ENCODE peak calls at places on chromosome 3, in five cellular contexts. U, F, T, S and O are unnamed samples.

GRCh38 chr3:47012342-47013230 is 33.1 kb downstream of the NBEAL2 start:
- DNase-seq in F (no peak), S (no peak), T (peak), U (no peak), O (no peak)

GRCh38 chr3:110526732-110527727 is 544.6 kb upstream of the NECTIN3 start:
- DNase-seq in S (peak), U (peak), F (peak), T (no peak), O (peak)

GRCh38 chr3:59451041-59451763 is 401.4 kb upstream of the CFAP20DC start:
- DNase-seq in U (no peak), T (no peak), F (peak), S (no peak), O (no peak)

GRCh38 chr3:126083511-126083912 is 412 bp downstream of the SLC41A3 start:
- DNase-seq in U (peak), T (peak), F (peak), S (peak), O (peak)

GRCh38 chr3:162719684-162720341 is 1223.2 kb downstream of the OTOL1 start:
- DNase-seq in F (peak), S (no peak), T (no peak), U (peak), O (no peak)

GRCh38 chr3:99699841-99700240 is 61.4 kb downstream of the COL8A1 start:
- DNase-seq in U (peak), F (no peak), T (no peak), S (peak), O (no peak)

GRCh38 chr3:97278506-97278905 is 464.1 kb downstream of the EPHA6 start:
- DNase-seq in U (no peak), T (no peak), F (peak), S (no peak), O (no peak)

GRCh38 chr3:152309535-152310317 is 41.0 kb downstream of the MBNL1 start:
- DNase-seq in T (no peak), U (peak), F (no peak), S (no peak), O (no peak)

GRCh38 chr3:170622369-170623159 is 36.7 kb upstream of the SLC7A14 start:
- DNase-seq in S (peak), U (peak), T (no peak), F (peak), O (no peak)

GRCh38 chr3:30628931-30629590 is 22.7 kb downstream of the TGFBR2 start:
- DNase-seq in U (no peak), F (peak), S (no peak), T (no peak), O (no peak)

GRCh38 chr3:150388468-150389418 is 19.4 kb upstream of the TSC22D2 start:
- DNase-seq in U (no peak), S (no peak), F (no peak), T (no peak), O (no peak)

GRCh38 chr3:142027713-142028112 is 121.6 kb downstream of the TFDP2 start:
- DNase-seq in T (no peak), S (peak), U (no peak), F (peak), O (peak)

GRCh38 chr3:133964547-133964946 is 65.2 kb downstream of the SLCO2A1 start:
- DNase-seq in S (no peak), F (peak), T (no peak), U (no peak), O (no peak)

GRCh38 chr3:173404156-173404555 is 6.6 kb downstream of the NLGN1 start:
- DNase-seq in F (no peak), S (no peak), U (no peak), T (no peak), O (no peak)

GRCh38 chr3:172658344-172659245 is 52.3 kb downstream of the NCEH1 start:
- DNase-seq in F (peak), S (no peak), U (peak), T (no peak), O (no peak)

GRCh38 chr3:69080233-69080644 is at the start of gene UBA3:
- DNase-seq in T (peak), F (peak), U (peak), S (peak), O (peak)

GRCh38 chr3:127775398-127776109 is 46.8 kb downstream of the MGLL start:
- DNase-seq in S (peak), T (no peak), U (peak), F (no peak), O (no peak)

GRCh38 chr3:108486272-108486787 is 24.1 kb downstream of the MYH15 start:
- DNase-seq in U (no peak), F (no peak), T (no peak), S (no peak), O (no peak)

GRCh38 chr3:128994173-128994512 is 267 bp upstream of the CFAP92 start:
- DNase-seq in T (no peak), U (no peak), S (no peak), F (no peak), O (no peak)

GRCh38 chr3:44477312-44478030 is at the start of gene ZNF445:
- DNase-seq in F (peak), S (peak), U (peak), T (peak), O (peak)

GRCh38 chr3:79361748-79362378 is 405.9 kb downstream of the ROBO1 start:
- DNase-seq in F (peak), T (no peak), S (peak), U (peak), O (peak)

GRCh38 chr3:67423722-67424121 is 230.7 kb downstream of the SUCLG2 start:
- DNase-seq in S (no peak), T (no peak), U (no peak), F (no peak), O (no peak)

GRCh38 chr3:107644631-107645030 is 121.9 kb downstream of the BBX start:
- DNase-seq in T (no peak), S (no peak), U (peak), F (no peak), O (no peak)

GRCh38 chr3:182937293-182938051 is 42.9 kb downstream of the DCUN1D1 start:
- DNase-seq in F (peak), S (no peak), T (no peak), U (no peak), O (no peak)

GRCh38 chr3:13015286-13016082 is 57.7 kb downstream of the IQSEC1 start:
- DNase-seq in T (no peak), S (no peak), U (no peak), F (no peak), O (no peak)

GRCh38 chr3:195207731-195208130 is 63.2 kb downstream of the XXYLT1 start:
- DNase-seq in F (no peak), S (no peak), T (no peak), U (no peak), O (no peak)

GRCh38 chr3:190718097-190718496 is 144.4 kb downstream of the GMNC start:
- DNase-seq in S (no peak), F (peak), T (peak), U (no peak), O (no peak)

GRCh38 chr3:12990781-12991480 is 82.3 kb downstream of the IQSEC1 start:
- DNase-seq in U (peak), S (peak), T (no peak), F (peak), O (no peak)

GRCh38 chr3:58214484-58215316 is 3.9 kb upstream of the DNASE1L3 start:
- DNase-seq in F (peak), S (peak), U (peak), T (peak), O (no peak)

GRCh38 chr3:174352227-174352626 is 506.9 kb upstream of the NAALADL2 start:
- DNase-seq in T (no peak), S (no peak), U (no peak), F (no peak), O (no peak)

GRCh38 chr3:60351481-60351880 is 899.8 kb downstream of the FHIT start:
- DNase-seq in S (peak), T (no peak), F (no peak), U (no peak), O (no peak)

GRCh38 chr3:30770387-30770786 is 124.1 kb downstream of the GADL1 start:
- DNase-seq in T (no peak), S (peak), U (peak), F (peak), O (no peak)

GRCh38 chr3:182248349-182248880 is 536.7 kb downstream of the SOX2 start:
- DNase-seq in T (no peak), S (peak), F (peak), U (no peak), O (no peak)

GRCh38 chr3:143973352-143974021 is 1.9 kb downstream of the DIPK2A start:
- DNase-seq in S (no peak), F (no peak), T (no peak), U (peak), O (no peak)

DNA sequence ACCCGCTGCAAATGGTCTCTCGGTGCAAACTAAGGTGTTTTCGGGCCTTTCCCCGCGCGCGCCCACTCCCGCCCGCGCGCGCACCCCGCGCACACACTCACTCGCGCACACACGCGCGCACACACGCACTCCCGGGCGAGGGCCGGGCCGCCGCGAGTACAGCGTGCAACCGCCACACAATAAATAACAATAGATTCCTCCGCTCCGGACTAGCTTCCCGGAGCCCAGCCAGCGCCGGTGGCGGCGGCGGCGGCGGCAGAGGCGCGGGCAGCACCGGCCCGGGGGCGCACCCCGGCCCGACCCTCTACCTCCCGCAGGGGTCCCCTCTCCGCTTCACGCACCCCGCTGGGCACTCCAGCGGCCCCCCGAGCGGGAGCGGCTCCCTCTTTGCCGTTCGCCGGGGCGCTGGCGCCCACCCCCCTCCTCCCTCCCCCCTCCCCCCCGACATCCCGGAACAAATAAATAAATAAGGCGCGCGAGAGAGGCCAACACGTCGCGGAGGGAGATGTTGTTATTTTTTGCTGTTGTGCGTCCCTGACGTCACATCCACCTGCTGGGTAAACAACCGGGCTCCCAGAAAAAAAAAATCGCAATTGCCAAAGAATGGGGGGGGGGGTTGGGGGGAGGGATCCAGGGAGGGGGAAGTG is at the start of gene FOXP1:
- DNase-seq in F (peak), S (peak), U (peak), T (peak), O (peak)
- H3K23ac ChIP-seq in F (peak), S (no peak), U (peak), T (no peak), O (peak)

GRCh38 chr3:177359601-177360357 is 162.5 kb upstream of the TBL1XR1 start:
- DNase-seq in F (peak), U (peak), T (peak), S (peak), O (peak)

GRCh38 chr3:177357352-177358084 is 160.2 kb upstream of the TBL1XR1 start:
- DNase-seq in S (peak), U (peak), F (peak), T (no peak), O (no peak)

GRCh38 chr3:177358085-177358967 is 161.0 kb upstream of the TBL1XR1 start:
- DNase-seq in U (peak), T (peak), F (peak), S (peak), O (no peak)

GRCh38 chr3:177361042-177361938 is 164.0 kb upstream of the TBL1XR1 start:
- DNase-seq in S (no peak), U (no peak), F (peak), T (no peak), O (no peak)

DNA sequence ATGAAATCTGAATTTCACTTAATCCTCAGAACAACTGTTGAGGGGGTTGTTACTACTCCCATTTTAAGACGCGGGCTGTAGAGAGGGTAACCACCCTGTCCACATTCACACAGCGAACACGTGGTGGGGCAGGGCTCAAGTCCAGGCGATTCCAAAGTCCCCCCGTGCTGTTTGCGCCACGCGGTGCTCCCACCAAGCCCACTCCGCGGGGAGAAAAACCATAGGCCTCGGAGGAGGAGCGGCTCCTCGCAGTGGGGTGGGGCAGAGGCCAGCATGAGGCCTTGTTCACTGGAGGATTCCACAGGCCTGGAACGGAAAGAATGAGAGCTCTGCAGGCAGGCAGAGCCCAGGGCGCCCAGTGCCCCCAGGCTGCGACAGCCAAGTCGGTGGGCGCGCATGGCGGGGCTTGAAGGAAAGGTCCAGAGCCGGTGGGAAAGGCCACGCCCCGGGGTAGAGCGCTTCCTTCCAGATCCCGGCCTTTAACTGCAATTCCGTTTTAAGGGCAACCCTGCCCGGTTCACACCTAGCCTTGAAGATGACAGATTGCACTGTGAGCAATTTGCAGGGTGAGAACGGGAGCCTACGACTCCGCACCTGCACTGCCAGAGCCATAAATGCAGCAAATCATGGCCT is 161.8 kb upstream of the TBL1XR1 start:
- DNase-seq in S (peak), U (no peak), F (peak), T (peak), O (peak)
- H3K23ac ChIP-seq in S (no peak), U (peak), F (peak), T (no peak), O (peak)

GRCh38 chr3:51977449-51978142 is 2.7 kb downstream of the ABHD14A start:
- DNase-seq in F (no peak), S (no peak), T (no peak), U (no peak), O (no peak)

GRCh38 chr3:51974277-51974962 is 444 bp upstream of the ABHD14A start:
- DNase-seq in F (no peak), S (no peak), T (no peak), U (no peak), O (no peak)

GRCh38 chr3:51978143-51978502 is 3.3 kb downstream of the ABHD14A start:
- DNase-seq in S (no peak), F (no peak), U (no peak), T (no peak), O (no peak)

GRCh38 chr3:51975857-51976549 is 1.1 kb downstream of the ABHD14A start:
- DNase-seq in U (peak), S (no peak), F (peak), T (peak), O (no peak)

GRCh38 chr3:51974963-51975856 is at the start of gene ABHD14A:
- DNase-seq in S (peak), T (peak), F (peak), U (peak), O (peak)
- H3K23ac ChIP-seq in S (no peak), T (no peak), F (peak), U (peak), O (peak)

DNA sequence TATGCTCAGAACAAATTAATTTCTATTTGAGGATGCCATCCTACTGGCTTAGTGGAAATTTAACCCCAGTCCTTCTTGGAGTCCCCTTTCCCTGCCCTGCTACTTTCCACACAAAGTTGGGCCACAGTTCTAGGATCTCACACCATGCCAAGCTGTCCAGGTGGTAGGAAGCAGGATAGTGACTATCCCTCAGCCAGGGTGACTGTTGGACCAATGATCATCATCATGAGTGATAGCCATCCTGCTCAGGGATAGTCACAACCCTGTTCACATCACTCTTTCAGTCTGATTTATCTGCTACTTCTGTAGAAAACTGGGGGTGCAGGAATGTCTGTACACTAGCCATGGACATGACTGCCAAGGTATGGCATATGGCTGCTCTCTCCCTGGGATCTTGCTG is 12.8 kb downstream of the HRG start:
- DNase-seq in U (no peak), T (no peak), F (no peak), S (no peak), O (no peak)
- H3K23ac ChIP-seq in U (no peak), T (no peak), F (no peak), S (no peak), O (no peak)

DNA sequence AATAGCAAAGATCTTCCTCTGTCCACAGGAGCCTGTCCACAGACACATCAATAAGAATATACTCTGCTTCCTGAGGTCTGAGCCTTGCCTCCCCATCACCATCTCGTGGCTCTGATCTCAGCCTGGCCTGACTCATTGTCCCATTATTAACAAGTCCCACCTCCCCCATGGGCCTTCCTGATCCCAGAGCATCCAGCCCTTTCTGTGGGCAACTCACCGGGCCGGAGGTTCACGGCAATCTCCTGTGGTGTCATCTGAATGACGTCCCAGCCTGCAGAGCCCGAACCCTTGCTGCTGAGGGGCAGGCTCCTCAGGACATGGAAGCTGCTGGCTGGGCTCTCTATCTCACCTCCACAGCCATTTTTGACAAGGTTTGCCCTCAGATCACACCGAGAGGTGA is 28.1 kb downstream of the ITGB5 start:
- DNase-seq in F (peak), S (no peak), U (peak), T (no peak), O (no peak)
- H3K23ac ChIP-seq in F (no peak), S (no peak), U (peak), T (no peak), O (no peak)

GRCh38 chr3:113746069-113746954 is at the start of gene NAA50:
- DNase-seq in U (peak), F (peak), S (peak), T (peak), O (peak)

GRCh38 chr3:113747719-113748046 is 848 bp downstream of the ATP6V1A start:
- DNase-seq in U (no peak), T (no peak), S (no peak), F (no peak), O (peak)

GRCh38 chr3:113744941-113745272 is 1.1 kb downstream of the NAA50 start:
- DNase-seq in F (no peak), S (no peak), T (no peak), U (no peak), O (no peak)

GRCh38 chr3:113746955-113747718 is at the start of gene ATP6V1A:
- DNase-seq in U (no peak), F (peak), S (peak), T (peak), O (peak)

GRCh38 chr3:113745273-113746068 is 578 bp downstream of the NAA50 start:
- DNase-seq in U (peak), T (peak), S (peak), F (peak), O (peak)
- H3K23ac ChIP-seq in U (peak), T (no peak), S (no peak), F (no peak), O (peak)

DNA sequence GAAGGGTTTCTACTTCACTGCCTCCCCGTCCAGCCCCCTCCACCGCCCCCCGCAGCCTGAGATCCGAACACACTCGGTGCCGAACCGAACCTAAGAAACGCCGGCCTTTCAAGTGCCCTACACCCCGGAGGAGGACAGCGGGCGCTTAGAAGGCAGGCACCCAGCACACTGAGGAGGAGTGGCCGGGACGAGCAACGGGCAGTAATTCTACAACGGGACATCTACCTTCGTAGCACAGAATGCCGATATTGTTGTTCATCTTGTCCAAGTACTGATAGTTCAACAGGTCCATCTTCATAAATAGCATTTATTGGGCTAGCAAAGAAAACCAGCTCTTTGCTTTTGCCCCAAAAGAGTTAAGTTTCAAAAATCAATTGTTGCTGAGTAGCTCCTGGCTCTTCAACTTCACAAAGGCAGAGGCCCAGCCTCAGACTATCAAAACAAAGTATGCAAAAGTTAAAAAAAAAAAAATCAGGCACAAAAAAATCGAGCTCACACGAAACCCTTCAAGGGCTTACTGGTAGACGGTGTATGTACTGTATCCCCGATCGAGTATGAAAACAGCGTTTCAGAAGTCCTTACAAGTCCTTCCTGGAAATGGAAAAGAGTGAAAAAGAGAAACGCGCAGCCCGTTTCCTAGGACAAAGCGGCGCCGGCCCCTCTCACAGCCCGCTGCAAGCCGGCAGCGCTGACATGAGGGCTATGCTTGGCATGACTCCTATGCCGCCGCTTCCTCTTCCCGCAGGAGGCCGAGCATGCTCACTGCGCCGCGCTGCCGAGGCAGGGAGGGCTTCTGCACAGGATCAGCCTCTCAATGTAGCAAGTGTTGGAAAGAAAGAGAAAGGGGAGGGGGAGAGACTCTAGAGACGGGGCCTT is at the start of gene VGLL4:
- DNase-seq in T (peak), U (peak), F (peak), S (peak), O (peak)
- H3K23ac ChIP-seq in T (no peak), U (peak), F (no peak), S (no peak), O (peak)

GRCh38 chr3:72844436-72844999 is 3.7 kb downstream of the SHQ1 start:
- DNase-seq in S (no peak), T (no peak), F (no peak), U (peak), O (no peak)

GRCh38 chr3:72848703-72849081 is 447 bp upstream of the SHQ1 start:
- DNase-seq in T (no peak), U (no peak), F (no peak), S (no peak), O (no peak)

GRCh38 chr3:72847282-72847681 is 963 bp downstream of the SHQ1 start:
- DNase-seq in S (no peak), T (no peak), U (no peak), F (no peak), O (no peak)

GRCh38 chr3:72847751-72848702 is at the start of gene SHQ1:
- DNase-seq in T (peak), S (peak), U (peak), F (peak), O (peak)
- H3K23ac ChIP-seq in T (no peak), S (no peak), U (peak), F (no peak), O (peak)